ENCODE peak calls at places on chromosomes 1 and 21, in seven cellular contexts. One of them, this sample, is unnamed. For H3K9me3, the result is how much of the 10 kb centered on the place peaks cover.

GRCh38 chr1:5564578-5565257 is 427.5 kb downstream of the NPHP4 start:
- DNase-seq in ovary: no peak
- DNase-seq in effector memory CD4-positive, alpha-beta T cell: no peak
- DNase-seq in A549: no peak
- DNase-seq in lower lobe of right lung: no peak
- DNase-seq in small intestine: no peak
- DNase-seq in neural progenitor cell: no peak
- DNase-seq in this sample: no peak

GRCh38 chr1:218454700-218455282 is 109.7 kb downstream of the TGFB2 start:
- DNase-seq in ovary: no peak
- DNase-seq in effector memory CD4-positive, alpha-beta T cell: no peak
- DNase-seq in A549: no peak
- DNase-seq in lower lobe of right lung: no peak
- DNase-seq in small intestine: no peak
- DNase-seq in neural progenitor cell: no peak
- DNase-seq in this sample: no peak

GRCh38 chr1:34165422-34165921 is 442 bp upstream of the CSMD2 start:
- DNase-seq in ovary: no peak
- DNase-seq in effector memory CD4-positive, alpha-beta T cell: no peak
- DNase-seq in A549: no peak
- DNase-seq in lower lobe of right lung: no peak
- DNase-seq in small intestine: no peak
- DNase-seq in neural progenitor cell: peak
- DNase-seq in this sample: peak

GRCh38 chr1:6969762-6970161 is 184.5 kb downstream of the CAMTA1 start:
- DNase-seq in ovary: no peak
- DNase-seq in effector memory CD4-positive, alpha-beta T cell: no peak
- DNase-seq in A549: no peak
- DNase-seq in lower lobe of right lung: no peak
- DNase-seq in small intestine: no peak
- DNase-seq in neural progenitor cell: no peak
- DNase-seq in this sample: no peak

GRCh38 chr1:209485167-209485566 is 98.3 kb upstream of the CAMK1G start:
- DNase-seq in ovary: no peak
- DNase-seq in effector memory CD4-positive, alpha-beta T cell: no peak
- DNase-seq in A549: peak
- DNase-seq in lower lobe of right lung: no peak
- DNase-seq in small intestine: no peak
- DNase-seq in neural progenitor cell: no peak
- DNase-seq in this sample: peak

GRCh38 chr1:37840711-37841110 is 18.7 kb downstream of the MTF1 start:
- DNase-seq in ovary: peak
- DNase-seq in effector memory CD4-positive, alpha-beta T cell: no peak
- DNase-seq in A549: no peak
- DNase-seq in lower lobe of right lung: no peak
- DNase-seq in small intestine: no peak
- DNase-seq in neural progenitor cell: no peak
- DNase-seq in this sample: no peak

GRCh38 chr1:182877331-182877730 is 38.2 kb downstream of the DHX9 start:
- DNase-seq in ovary: no peak
- DNase-seq in effector memory CD4-positive, alpha-beta T cell: no peak
- DNase-seq in A549: no peak
- DNase-seq in lower lobe of right lung: no peak
- DNase-seq in small intestine: no peak
- DNase-seq in neural progenitor cell: no peak
- DNase-seq in this sample: no peak

GRCh38 chr1:53521900-53522552 is 62.8 kb downstream of the DMRTB1 start:
- DNase-seq in ovary: no peak
- DNase-seq in effector memory CD4-positive, alpha-beta T cell: no peak
- DNase-seq in A549: no peak
- DNase-seq in lower lobe of right lung: no peak
- DNase-seq in small intestine: no peak
- DNase-seq in neural progenitor cell: no peak
- DNase-seq in this sample: peak

GRCh38 chr1:165235158-165235776 is 121.2 kb downstream of the LMX1A start:
- DNase-seq in ovary: no peak
- DNase-seq in effector memory CD4-positive, alpha-beta T cell: no peak
- DNase-seq in A549: no peak
- DNase-seq in lower lobe of right lung: no peak
- DNase-seq in small intestine: no peak
- DNase-seq in neural progenitor cell: peak
- DNase-seq in this sample: no peak

GRCh38 chr1:28058168-28058567 is 30.2 kb downstream of the EYA3 start:
- DNase-seq in ovary: no peak
- DNase-seq in effector memory CD4-positive, alpha-beta T cell: no peak
- DNase-seq in A549: no peak
- DNase-seq in lower lobe of right lung: no peak
- DNase-seq in small intestine: no peak
- DNase-seq in neural progenitor cell: no peak
- DNase-seq in this sample: no peak

GRCh38 chr1:32250893-32251716 is at the start of gene LCK:
- DNase-seq in ovary: no peak
- DNase-seq in effector memory CD4-positive, alpha-beta T cell: peak
- DNase-seq in A549: no peak
- DNase-seq in lower lobe of right lung: no peak
- DNase-seq in small intestine: no peak
- DNase-seq in neural progenitor cell: no peak
- DNase-seq in this sample: no peak

GRCh38 chr1:50700226-50701020 is 259.6 kb downstream of the FAF1 start:
- DNase-seq in ovary: no peak
- DNase-seq in effector memory CD4-positive, alpha-beta T cell: no peak
- DNase-seq in A549: no peak
- DNase-seq in lower lobe of right lung: no peak
- DNase-seq in small intestine: no peak
- DNase-seq in neural progenitor cell: peak
- DNase-seq in this sample: no peak

GRCh38 chr1:38486115-38486514 is 373.5 kb downstream of the RRAGC start:
- DNase-seq in ovary: no peak
- DNase-seq in effector memory CD4-positive, alpha-beta T cell: no peak
- DNase-seq in A549: no peak
- DNase-seq in lower lobe of right lung: no peak
- DNase-seq in small intestine: no peak
- DNase-seq in neural progenitor cell: peak
- DNase-seq in this sample: no peak

GRCh38 chr1:92747735-92748134 is 37.2 kb downstream of the EVI5 start:
- DNase-seq in ovary: no peak
- DNase-seq in effector memory CD4-positive, alpha-beta T cell: no peak
- DNase-seq in A549: no peak
- DNase-seq in lower lobe of right lung: no peak
- DNase-seq in small intestine: no peak
- DNase-seq in neural progenitor cell: no peak
- DNase-seq in this sample: peak

GRCh38 chr1:211920602-211921226 is 90.2 kb upstream of the LPGAT1 start:
- DNase-seq in ovary: no peak
- DNase-seq in effector memory CD4-positive, alpha-beta T cell: no peak
- DNase-seq in A549: peak
- DNase-seq in lower lobe of right lung: no peak
- DNase-seq in small intestine: peak
- DNase-seq in neural progenitor cell: no peak
- DNase-seq in this sample: peak

GRCh38 chr1:204848579-204848978 is 22.1 kb upstream of the NFASC start:
- DNase-seq in ovary: no peak
- DNase-seq in effector memory CD4-positive, alpha-beta T cell: no peak
- DNase-seq in A549: no peak
- DNase-seq in lower lobe of right lung: no peak
- DNase-seq in small intestine: no peak
- DNase-seq in neural progenitor cell: no peak
- DNase-seq in this sample: no peak

GRCh38 chr1:8025671-8026144 is 401 bp downstream of the ERRFI1 start:
- DNase-seq in ovary: peak
- DNase-seq in effector memory CD4-positive, alpha-beta T cell: no peak
- DNase-seq in A549: no peak
- DNase-seq in lower lobe of right lung: no peak
- DNase-seq in small intestine: no peak
- DNase-seq in neural progenitor cell: no peak
- DNase-seq in this sample: no peak

GRCh38 chr1:33569331-33569730 is 96.9 kb downstream of the ZSCAN20 start:
- DNase-seq in ovary: no peak
- DNase-seq in effector memory CD4-positive, alpha-beta T cell: no peak
- DNase-seq in A549: no peak
- DNase-seq in lower lobe of right lung: no peak
- DNase-seq in small intestine: no peak
- DNase-seq in neural progenitor cell: no peak
- DNase-seq in this sample: no peak

GRCh38 chr1:150194381-150195031 is 41.4 kb downstream of the ANP32E start:
- DNase-seq in ovary: no peak
- DNase-seq in effector memory CD4-positive, alpha-beta T cell: no peak
- DNase-seq in A549: peak
- DNase-seq in lower lobe of right lung: no peak
- DNase-seq in small intestine: no peak
- DNase-seq in neural progenitor cell: no peak
- DNase-seq in this sample: no peak

GRCh38 chr1:21299007-21299406 is 8.7 kb upstream of the ECE1 start:
- DNase-seq in ovary: no peak
- DNase-seq in effector memory CD4-positive, alpha-beta T cell: no peak
- DNase-seq in A549: no peak
- DNase-seq in lower lobe of right lung: no peak
- DNase-seq in small intestine: peak
- DNase-seq in neural progenitor cell: no peak
- DNase-seq in this sample: no peak

GRCh38 chr21:44966135-44967081 is 26.6 kb downstream of the SLX9 start:
- DNase-seq in ovary: peak
- DNase-seq in effector memory CD4-positive, alpha-beta T cell: no peak
- DNase-seq in A549: no peak
- DNase-seq in lower lobe of right lung: peak
- DNase-seq in small intestine: no peak
- DNase-seq in neural progenitor cell: no peak
- DNase-seq in this sample: no peak

GRCh38 chr1:243345205-243345604 is 89.4 kb downstream of the SDCCAG8 start:
- DNase-seq in ovary: peak
- DNase-seq in effector memory CD4-positive, alpha-beta T cell: no peak
- DNase-seq in A549: peak
- DNase-seq in lower lobe of right lung: no peak
- DNase-seq in small intestine: peak
- DNase-seq in neural progenitor cell: no peak
- DNase-seq in this sample: peak

GRCh38 chr1:150477733-150478132 is 9.5 kb upstream of the TARS2 start:
- DNase-seq in ovary: no peak
- DNase-seq in effector memory CD4-positive, alpha-beta T cell: no peak
- DNase-seq in A549: peak
- DNase-seq in lower lobe of right lung: no peak
- DNase-seq in small intestine: peak
- DNase-seq in neural progenitor cell: no peak
- DNase-seq in this sample: peak

GRCh38 chr21:25791321-25791720 is 56.5 kb downstream of the GABPA start:
- DNase-seq in ovary: no peak
- DNase-seq in effector memory CD4-positive, alpha-beta T cell: no peak
- DNase-seq in A549: peak
- DNase-seq in lower lobe of right lung: no peak
- DNase-seq in small intestine: no peak
- DNase-seq in neural progenitor cell: no peak
- DNase-seq in this sample: no peak

GRCh38 chr21:19463966-19464365 is 1060.4 kb upstream of the TMPRSS15 start:
- DNase-seq in ovary: no peak
- DNase-seq in effector memory CD4-positive, alpha-beta T cell: no peak
- DNase-seq in A549: no peak
- DNase-seq in lower lobe of right lung: no peak
- DNase-seq in small intestine: no peak
- DNase-seq in neural progenitor cell: no peak
- DNase-seq in this sample: no peak

GRCh38 chr1:50358962-50359361 is 64.3 kb downstream of the DMRTA2 start:
- DNase-seq in ovary: no peak
- DNase-seq in effector memory CD4-positive, alpha-beta T cell: no peak
- DNase-seq in A549: no peak
- DNase-seq in lower lobe of right lung: no peak
- DNase-seq in small intestine: no peak
- DNase-seq in neural progenitor cell: peak
- DNase-seq in this sample: no peak

GRCh38 chr1:243646841-243647240 is 203.2 kb downstream of the AKT3 start:
- DNase-seq in ovary: no peak
- DNase-seq in effector memory CD4-positive, alpha-beta T cell: no peak
- DNase-seq in A549: no peak
- DNase-seq in lower lobe of right lung: no peak
- DNase-seq in small intestine: no peak
- DNase-seq in neural progenitor cell: no peak
- DNase-seq in this sample: no peak

DNA sequence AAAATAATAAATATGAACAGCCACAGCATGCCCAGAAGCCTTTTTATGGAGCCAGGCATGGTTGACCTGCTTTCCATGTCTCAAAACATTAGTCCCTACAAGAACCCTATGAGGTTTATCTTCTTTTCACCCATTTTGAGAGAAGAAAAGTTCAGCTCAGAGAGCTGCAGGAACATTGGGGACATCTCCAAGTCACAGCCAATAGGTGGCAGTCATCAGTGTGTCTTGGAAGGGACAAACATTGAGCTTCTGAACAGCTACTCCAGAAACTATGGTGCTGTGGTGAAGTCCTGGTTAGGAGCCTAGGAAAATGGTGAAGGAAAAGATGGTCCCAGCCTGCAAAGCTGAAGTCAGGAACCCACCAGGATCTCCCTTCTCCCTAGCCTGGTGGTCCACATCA is 73.6 kb downstream of the JMJD4 start:
- DNase-seq in ovary: no peak
- DNase-seq in effector memory CD4-positive, alpha-beta T cell: no peak
- DNase-seq in A549: peak
- DNase-seq in lower lobe of right lung: no peak
- DNase-seq in small intestine: no peak
- DNase-seq in neural progenitor cell: no peak
- DNase-seq in this sample: no peak
- H3K9me3 ChIP-seq in ovary: under half
- H3K9me3 ChIP-seq in effector memory CD4-positive, alpha-beta T cell: half or more
- H3K9me3 ChIP-seq in A549: half or more
- H3K9me3 ChIP-seq in lower lobe of right lung: half or more
- H3K9me3 ChIP-seq in small intestine: under half
- H3K9me3 ChIP-seq in neural progenitor cell: half or more
- H3K9me3 ChIP-seq in this sample: under half

DNA sequence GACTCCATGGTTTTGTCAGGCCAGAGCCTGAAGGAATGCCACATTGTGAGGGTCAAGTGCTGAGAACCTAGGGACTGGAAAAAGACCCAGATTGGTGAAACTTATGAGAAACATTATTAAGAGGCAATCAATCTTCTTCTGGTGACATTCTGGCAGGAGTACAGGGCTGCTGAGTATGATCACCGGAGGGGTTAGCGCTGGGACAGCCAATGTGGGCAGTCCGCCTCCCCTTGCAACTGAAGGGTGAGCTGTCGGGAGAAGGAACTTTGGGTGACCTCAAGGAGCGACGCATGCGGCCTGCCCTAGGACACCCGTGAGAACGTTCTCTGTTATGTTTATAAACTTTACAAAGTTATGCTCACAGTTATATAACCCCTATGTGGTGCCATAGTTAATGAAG is 429.0 kb downstream of the LMO4 start:
- DNase-seq in ovary: no peak
- DNase-seq in effector memory CD4-positive, alpha-beta T cell: no peak
- DNase-seq in A549: no peak
- DNase-seq in lower lobe of right lung: peak
- DNase-seq in small intestine: no peak
- DNase-seq in neural progenitor cell: no peak
- DNase-seq in this sample: peak
- H3K9me3 ChIP-seq in ovary: under half
- H3K9me3 ChIP-seq in effector memory CD4-positive, alpha-beta T cell: under half
- H3K9me3 ChIP-seq in A549: under half
- H3K9me3 ChIP-seq in lower lobe of right lung: under half
- H3K9me3 ChIP-seq in small intestine: under half
- H3K9me3 ChIP-seq in neural progenitor cell: under half
- H3K9me3 ChIP-seq in this sample: under half

GRCh38 chr1:248670003-248670402 is 14.7 kb upstream of the OR2T27 start:
- DNase-seq in ovary: no peak
- DNase-seq in effector memory CD4-positive, alpha-beta T cell: no peak
- DNase-seq in A549: peak
- DNase-seq in lower lobe of right lung: no peak
- DNase-seq in small intestine: no peak
- DNase-seq in neural progenitor cell: no peak
- DNase-seq in this sample: peak
- H3K9me3 ChIP-seq in ovary: under half
- H3K9me3 ChIP-seq in effector memory CD4-positive, alpha-beta T cell: under half
- H3K9me3 ChIP-seq in A549: under half
- H3K9me3 ChIP-seq in lower lobe of right lung: under half
- H3K9me3 ChIP-seq in small intestine: under half
- H3K9me3 ChIP-seq in neural progenitor cell: under half
- H3K9me3 ChIP-seq in this sample: under half

GRCh38 chr1:2951856-2952255 is 69.4 kb upstream of the ACTRT2 start:
- DNase-seq in ovary: no peak
- DNase-seq in effector memory CD4-positive, alpha-beta T cell: no peak
- DNase-seq in A549: no peak
- DNase-seq in lower lobe of right lung: peak
- DNase-seq in small intestine: no peak
- DNase-seq in neural progenitor cell: no peak
- DNase-seq in this sample: no peak
- H3K9me3 ChIP-seq in ovary: under half
- H3K9me3 ChIP-seq in effector memory CD4-positive, alpha-beta T cell: under half
- H3K9me3 ChIP-seq in A549: under half
- H3K9me3 ChIP-seq in lower lobe of right lung: under half
- H3K9me3 ChIP-seq in small intestine: under half
- H3K9me3 ChIP-seq in neural progenitor cell: under half
- H3K9me3 ChIP-seq in this sample: under half